ENCODE peak calls at places on chromosomes 6 and 20, in eight cellular contexts. One of them, this sample, is unnamed.

GRCh38 chr6:75402296-75402695 is 91.3 kb downstream of the FILIP1 start:
- DNase-seq in ascending aorta: peak
- DNase-seq in retinal pigment epithelial cell: no peak
- DNase-seq in hepatocyte: no peak
- DNase-seq in bronchial epithelial cell: peak
- DNase-seq in foreskin fibroblast: peak
- DNase-seq in thyroid gland: no peak
- DNase-seq in pancreas: no peak
- DNase-seq in this sample: no peak

GRCh38 chr20:9053108-9053507 is 15.8 kb upstream of the PLCB4 start:
- DNase-seq in retinal pigment epithelial cell: no peak
- DNase-seq in pancreas: no peak
- DNase-seq in bronchial epithelial cell: no peak
- DNase-seq in ascending aorta: no peak
- DNase-seq in foreskin fibroblast: no peak
- DNase-seq in hepatocyte: no peak
- DNase-seq in thyroid gland: no peak
- DNase-seq in this sample: no peak

GRCh38 chr6:15882915-15883314 is 220.1 kb upstream of the DTNBP1 start:
- DNase-seq in hepatocyte: no peak
- DNase-seq in pancreas: no peak
- DNase-seq in ascending aorta: no peak
- DNase-seq in thyroid gland: peak
- DNase-seq in retinal pigment epithelial cell: no peak
- DNase-seq in bronchial epithelial cell: no peak
- DNase-seq in foreskin fibroblast: no peak
- DNase-seq in this sample: no peak

GRCh38 chr6:165218816-165219215 is 90.6 kb downstream of the C6orf118 start:
- DNase-seq in thyroid gland: no peak
- DNase-seq in pancreas: no peak
- DNase-seq in ascending aorta: no peak
- DNase-seq in hepatocyte: no peak
- DNase-seq in foreskin fibroblast: peak
- DNase-seq in retinal pigment epithelial cell: no peak
- DNase-seq in bronchial epithelial cell: peak
- DNase-seq in this sample: peak

GRCh38 chr20:3042621-3043020 is 801 bp upstream of the GNRH2 start:
- DNase-seq in retinal pigment epithelial cell: no peak
- DNase-seq in bronchial epithelial cell: no peak
- DNase-seq in hepatocyte: no peak
- DNase-seq in ascending aorta: peak
- DNase-seq in pancreas: no peak
- DNase-seq in thyroid gland: peak
- DNase-seq in foreskin fibroblast: no peak
- DNase-seq in this sample: no peak

GRCh38 chr6:8103726-8104125 is 1.4 kb upstream of the EEF1E1 start:
- DNase-seq in foreskin fibroblast: no peak
- DNase-seq in thyroid gland: no peak
- DNase-seq in hepatocyte: no peak
- DNase-seq in ascending aorta: no peak
- DNase-seq in bronchial epithelial cell: no peak
- DNase-seq in retinal pigment epithelial cell: no peak
- DNase-seq in pancreas: no peak
- DNase-seq in this sample: no peak

GRCh38 chr6:24495516-24495847 is 713 bp downstream of the ALDH5A1 start:
- DNase-seq in thyroid gland: peak
- DNase-seq in ascending aorta: peak
- DNase-seq in retinal pigment epithelial cell: peak
- DNase-seq in hepatocyte: peak
- DNase-seq in pancreas: peak
- DNase-seq in foreskin fibroblast: peak
- DNase-seq in bronchial epithelial cell: peak
- DNase-seq in this sample: no peak

GRCh38 chr6:31547727-31548422 is 467 bp downstream of the NFKBIL1 start:
- DNase-seq in foreskin fibroblast: no peak
- DNase-seq in bronchial epithelial cell: no peak
- DNase-seq in hepatocyte: no peak
- DNase-seq in retinal pigment epithelial cell: no peak
- DNase-seq in ascending aorta: no peak
- DNase-seq in thyroid gland: no peak
- DNase-seq in pancreas: no peak
- DNase-seq in this sample: no peak

GRCh38 chr20:63087236-63087871 is 80.6 kb upstream of the BHLHE23 start:
- DNase-seq in retinal pigment epithelial cell: no peak
- DNase-seq in thyroid gland: no peak
- DNase-seq in foreskin fibroblast: no peak
- DNase-seq in hepatocyte: no peak
- DNase-seq in pancreas: no peak
- DNase-seq in ascending aorta: peak
- DNase-seq in bronchial epithelial cell: no peak
- DNase-seq in this sample: no peak

GRCh38 chr6:80329496-80329895 is 223.0 kb downstream of the BCKDHB start:
- DNase-seq in ascending aorta: no peak
- DNase-seq in pancreas: no peak
- DNase-seq in retinal pigment epithelial cell: no peak
- DNase-seq in thyroid gland: no peak
- DNase-seq in foreskin fibroblast: no peak
- DNase-seq in hepatocyte: no peak
- DNase-seq in bronchial epithelial cell: no peak
- DNase-seq in this sample: no peak

GRCh38 chr6:96923871-96924493 is 546 bp upstream of the KLHL32 start:
- DNase-seq in ascending aorta: no peak
- DNase-seq in bronchial epithelial cell: no peak
- DNase-seq in thyroid gland: no peak
- DNase-seq in foreskin fibroblast: peak
- DNase-seq in pancreas: no peak
- DNase-seq in hepatocyte: no peak
- DNase-seq in retinal pigment epithelial cell: no peak
- DNase-seq in this sample: no peak

GRCh38 chr6:155850408-155850841 is 394.8 kb upstream of the NOX3 start:
- DNase-seq in pancreas: no peak
- DNase-seq in retinal pigment epithelial cell: peak
- DNase-seq in hepatocyte: no peak
- DNase-seq in thyroid gland: no peak
- DNase-seq in bronchial epithelial cell: peak
- DNase-seq in foreskin fibroblast: peak
- DNase-seq in ascending aorta: no peak
- DNase-seq in this sample: no peak

GRCh38 chr20:10654630-10655029 is 19.2 kb downstream of the JAG1 start:
- DNase-seq in pancreas: peak
- DNase-seq in retinal pigment epithelial cell: no peak
- DNase-seq in thyroid gland: peak
- DNase-seq in foreskin fibroblast: no peak
- DNase-seq in ascending aorta: no peak
- DNase-seq in hepatocyte: peak
- DNase-seq in bronchial epithelial cell: peak
- DNase-seq in this sample: no peak
- H3K4me3 ChIP-seq in pancreas: no peak
- H3K4me3 ChIP-seq in retinal pigment epithelial cell: no peak
- H3K4me3 ChIP-seq in thyroid gland: no peak
- H3K4me3 ChIP-seq in foreskin fibroblast: no peak
- H3K4me3 ChIP-seq in ascending aorta: peak
- H3K4me3 ChIP-seq in hepatocyte: no peak
- H3K4me3 ChIP-seq in bronchial epithelial cell: no peak
- H3K4me3 ChIP-seq in this sample: no peak

DNA sequence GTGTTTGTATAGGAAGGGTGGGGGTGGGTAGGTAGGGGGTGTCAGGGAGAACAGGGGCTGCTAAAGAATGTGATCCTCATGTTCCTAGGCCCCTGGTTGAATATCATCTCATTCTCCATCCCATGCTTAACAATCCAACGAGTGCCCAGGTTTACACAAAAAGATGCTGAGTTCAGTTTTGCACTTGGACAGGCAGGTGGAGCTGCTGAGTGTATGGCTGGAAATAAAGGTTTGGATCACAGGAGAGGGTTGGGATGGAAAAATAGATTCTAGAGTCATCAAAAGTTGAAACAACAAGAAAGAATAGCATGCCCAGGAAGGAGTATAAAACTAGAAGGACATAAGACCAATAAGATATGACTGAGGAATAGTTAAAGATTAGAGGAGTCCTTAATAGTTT is 14.2 kb downstream of the CHD6 start:
- DNase-seq in bronchial epithelial cell: no peak
- DNase-seq in retinal pigment epithelial cell: no peak
- DNase-seq in hepatocyte: no peak
- DNase-seq in foreskin fibroblast: no peak
- DNase-seq in pancreas: no peak
- DNase-seq in ascending aorta: no peak
- DNase-seq in thyroid gland: no peak
- DNase-seq in this sample: no peak
- TF ChIP-seq CTCF in bronchial epithelial cell: peak
- TF ChIP-seq CTCF in retinal pigment epithelial cell: peak
- TF ChIP-seq CTCF in hepatocyte: no peak
- TF ChIP-seq CTCF in foreskin fibroblast: no peak
- TF ChIP-seq CTCF in pancreas: no peak
- TF ChIP-seq CTCF in ascending aorta: no peak
- TF ChIP-seq CTCF in thyroid gland: no peak
- TF ChIP-seq CTCF in this sample: peak

GRCh38 chr6:151693366-151693765 is 114.1 kb upstream of the ESR1 start:
- DNase-seq in pancreas: no peak
- DNase-seq in foreskin fibroblast: no peak
- DNase-seq in hepatocyte: no peak
- DNase-seq in bronchial epithelial cell: no peak
- DNase-seq in retinal pigment epithelial cell: no peak
- DNase-seq in thyroid gland: no peak
- DNase-seq in ascending aorta: no peak
- DNase-seq in this sample: no peak

GRCh38 chr6:151690768-151691562 is 116.5 kb upstream of the ESR1 start:
- DNase-seq in ascending aorta: no peak
- DNase-seq in hepatocyte: no peak
- DNase-seq in retinal pigment epithelial cell: peak
- DNase-seq in bronchial epithelial cell: no peak
- DNase-seq in pancreas: no peak
- DNase-seq in foreskin fibroblast: peak
- DNase-seq in thyroid gland: no peak
- DNase-seq in this sample: no peak

GRCh38 chr6:151692216-151692615 is 115.3 kb upstream of the ESR1 start:
- DNase-seq in retinal pigment epithelial cell: no peak
- DNase-seq in thyroid gland: no peak
- DNase-seq in ascending aorta: no peak
- DNase-seq in pancreas: no peak
- DNase-seq in hepatocyte: no peak
- DNase-seq in foreskin fibroblast: peak
- DNase-seq in bronchial epithelial cell: no peak
- DNase-seq in this sample: no peak

GRCh38 chr6:151690303-151690702 is 117.2 kb upstream of the ESR1 start:
- DNase-seq in foreskin fibroblast: peak
- DNase-seq in thyroid gland: no peak
- DNase-seq in retinal pigment epithelial cell: no peak
- DNase-seq in hepatocyte: no peak
- DNase-seq in ascending aorta: no peak
- DNase-seq in bronchial epithelial cell: no peak
- DNase-seq in pancreas: no peak
- DNase-seq in this sample: no peak

DNA sequence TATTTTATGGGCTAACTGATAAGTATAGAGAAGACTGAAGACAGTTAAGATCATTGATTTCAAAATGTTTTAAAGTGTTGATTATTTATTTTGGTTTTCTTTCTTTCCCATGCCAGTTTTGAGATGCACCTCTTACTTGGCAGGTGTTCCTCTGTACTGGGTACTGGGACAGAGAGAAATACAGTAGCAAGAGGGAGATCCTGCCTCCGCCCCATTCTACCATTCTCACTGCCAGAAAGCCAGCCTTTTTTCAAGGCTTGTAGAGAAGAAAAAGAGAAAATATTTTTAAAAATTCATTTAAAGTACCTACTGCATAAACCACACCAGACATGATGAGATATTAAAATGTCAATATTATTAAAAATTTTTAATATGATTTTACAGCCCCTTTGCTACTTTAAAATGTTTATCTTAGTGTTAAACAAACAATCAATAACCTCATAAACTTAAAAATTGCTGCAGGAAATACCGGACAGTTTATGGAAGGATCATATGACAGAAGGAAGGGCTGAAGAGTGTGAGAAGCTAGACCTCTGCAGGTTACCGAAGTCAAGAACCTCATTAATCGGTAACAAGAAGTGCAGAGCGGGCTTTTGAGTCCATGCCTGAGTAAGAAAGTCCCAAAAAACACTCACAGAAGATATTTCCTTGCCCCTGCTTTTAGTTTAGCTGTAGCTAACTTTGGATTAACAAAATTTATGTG is 117.8 kb upstream of the ESR1 start:
- DNase-seq in bronchial epithelial cell: no peak
- DNase-seq in retinal pigment epithelial cell: no peak
- DNase-seq in hepatocyte: no peak
- DNase-seq in pancreas: no peak
- DNase-seq in foreskin fibroblast: no peak
- DNase-seq in ascending aorta: no peak
- DNase-seq in thyroid gland: no peak
- DNase-seq in this sample: no peak
- H3K4me3 ChIP-seq in bronchial epithelial cell: no peak
- H3K4me3 ChIP-seq in retinal pigment epithelial cell: no peak
- H3K4me3 ChIP-seq in hepatocyte: no peak
- H3K4me3 ChIP-seq in pancreas: no peak
- H3K4me3 ChIP-seq in foreskin fibroblast: no peak
- H3K4me3 ChIP-seq in ascending aorta: peak
- H3K4me3 ChIP-seq in thyroid gland: no peak
- H3K4me3 ChIP-seq in this sample: peak

GRCh38 chr6:2873643-2874042 is 29.5 kb downstream of the SERPINB9 start:
- DNase-seq in thyroid gland: no peak
- DNase-seq in foreskin fibroblast: no peak
- DNase-seq in bronchial epithelial cell: no peak
- DNase-seq in hepatocyte: no peak
- DNase-seq in retinal pigment epithelial cell: no peak
- DNase-seq in ascending aorta: no peak
- DNase-seq in pancreas: no peak
- DNase-seq in this sample: no peak

GRCh38 chr6:2870046-2870636 is 28.5 kb upstream of the SERPINB1 start:
- DNase-seq in hepatocyte: no peak
- DNase-seq in retinal pigment epithelial cell: no peak
- DNase-seq in pancreas: no peak
- DNase-seq in bronchial epithelial cell: no peak
- DNase-seq in ascending aorta: no peak
- DNase-seq in foreskin fibroblast: no peak
- DNase-seq in thyroid gland: no peak
- DNase-seq in this sample: no peak

GRCh38 chr6:2871102-2871501 is 29.4 kb upstream of the SERPINB1 start:
- DNase-seq in pancreas: no peak
- DNase-seq in foreskin fibroblast: no peak
- DNase-seq in retinal pigment epithelial cell: no peak
- DNase-seq in bronchial epithelial cell: no peak
- DNase-seq in hepatocyte: no peak
- DNase-seq in thyroid gland: no peak
- DNase-seq in ascending aorta: no peak
- DNase-seq in this sample: no peak

GRCh38 chr6:2872417-2873358 is 30.4 kb downstream of the SERPINB9 start:
- DNase-seq in bronchial epithelial cell: no peak
- DNase-seq in foreskin fibroblast: no peak
- DNase-seq in thyroid gland: no peak
- DNase-seq in retinal pigment epithelial cell: no peak
- DNase-seq in ascending aorta: no peak
- DNase-seq in pancreas: no peak
- DNase-seq in hepatocyte: no peak
- DNase-seq in this sample: no peak

DNA sequence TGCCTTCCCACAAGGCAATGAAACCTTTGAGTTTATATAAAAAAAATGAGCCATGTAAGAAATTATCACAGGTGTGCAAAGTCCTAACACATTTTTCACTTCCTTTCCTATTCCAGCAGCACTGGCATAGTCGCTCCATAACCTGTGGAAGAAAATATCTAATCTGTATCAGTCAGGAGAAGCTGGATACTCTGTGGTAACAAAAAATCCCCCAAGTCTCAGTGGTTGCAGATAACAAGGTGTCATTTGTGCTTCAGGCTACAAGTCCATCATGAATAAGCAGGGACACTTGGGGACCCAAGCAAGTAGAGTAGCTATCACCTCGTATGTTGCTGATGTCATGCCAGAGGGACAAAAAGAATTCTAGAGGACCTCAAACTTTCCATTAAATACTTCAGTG is 30.3 kb upstream of the SERPINB1 start:
- DNase-seq in bronchial epithelial cell: no peak
- DNase-seq in pancreas: no peak
- DNase-seq in thyroid gland: no peak
- DNase-seq in retinal pigment epithelial cell: no peak
- DNase-seq in hepatocyte: no peak
- DNase-seq in foreskin fibroblast: no peak
- DNase-seq in ascending aorta: no peak
- DNase-seq in this sample: no peak
- TF ChIP-seq CTCF in bronchial epithelial cell: no peak
- TF ChIP-seq CTCF in pancreas: no peak
- TF ChIP-seq CTCF in thyroid gland: no peak
- TF ChIP-seq CTCF in retinal pigment epithelial cell: no peak
- TF ChIP-seq CTCF in hepatocyte: no peak
- TF ChIP-seq CTCF in foreskin fibroblast: no peak
- TF ChIP-seq CTCF in ascending aorta: no peak
- TF ChIP-seq CTCF in this sample: no peak